ENCODE peak calls at places on chromosomes 16 and 17, in six cellular contexts. N, R, P, X, T and L are unnamed samples.

GRCh38 chr17:18240449-18240848 is 15.0 kb downstream of the LLGL1 start:
- DNase-seq in R (no peak), X (no peak), N (no peak), P (no peak), T (no peak), L (no peak)

GRCh38 chr17:5031365-5032082 is 3.7 kb downstream of the SLC52A1 start:
- DNase-seq in X (peak; percentile 78), P (peak; percentile 86), N (peak; percentile 93), R (peak; percentile 90), T (peak; percentile 86), L (peak; percentile 91)

GRCh38 chr17:63881935-63882601 is at the start of gene GH2:
- DNase-seq in P (peak; percentile 53), X (peak; percentile 79), T (peak; percentile 62), N (peak; percentile 82), R (peak; percentile 58), L (peak; percentile 61)

GRCh38 chr16:57472665-57473060 is 10.2 kb downstream of the POLR2C start:
- DNase-seq in T (no peak), N (peak; percentile 55), R (no peak), P (no peak), X (no peak), L (no peak)

GRCh38 chr17:65449495-65449894 is 112.0 kb downstream of the AXIN2 start:
- DNase-seq in R (peak; percentile 35), X (no peak), N (no peak), P (no peak), T (no peak), L (no peak)

GRCh38 chr16:86676216-86676800 is 98.0 kb downstream of the FOXL1 start:
- DNase-seq in X (peak; percentile 57), P (no peak), N (no peak), R (no peak), T (peak; percentile 92), L (no peak)

GRCh38 chr17:32586666-32587065 is 99.9 kb downstream of the CDK5R1 start:
- DNase-seq in R (no peak), N (no peak), P (no peak), T (peak; percentile 83), X (peak; percentile 8), L (no peak)

GRCh38 chr16:85152414-85153030 is 40.2 kb upstream of the CIBAR2 start:
- DNase-seq in X (no peak), R (no peak), T (no peak), N (no peak), P (no peak), L (no peak)

GRCh38 chr16:55563797-55564196 is 2.7 kb upstream of the CAPNS2 start:
- DNase-seq in N (no peak), P (no peak), R (no peak), X (no peak), T (peak; percentile 17), L (no peak)

GRCh38 chr17:38747385-38748328 is 479 bp downstream of the PCGF2 start:
- DNase-seq in R (peak; percentile 80), N (peak; percentile 55), T (peak; percentile 57), P (no peak), X (no peak), L (peak; percentile 70)

GRCh38 chr16:7614022-7614795 is 281.6 kb downstream of the RBFOX1 start:
- DNase-seq in P (no peak), N (no peak), X (no peak), R (no peak), T (no peak), L (no peak)

GRCh38 chr16:55495616-55496289 is 13.1 kb upstream of the LPCAT2 start:
- DNase-seq in X (no peak), N (peak; percentile 43), P (no peak), R (no peak), T (peak; percentile 92), L (no peak)

GRCh38 chr16:50858376-50858775 is 116.5 kb downstream of the CYLD start:
- DNase-seq in N (no peak), P (no peak), T (no peak), R (no peak), X (no peak), L (no peak)

GRCh38 chr17:13154403-13154802 is 136.6 kb upstream of the ELAC2 start:
- DNase-seq in R (no peak), T (peak; percentile 60), N (no peak), X (no peak), P (no peak), L (no peak)

GRCh38 chr17:39237586-39237985 is 11.8 kb upstream of the STAC2 start:
- DNase-seq in T (no peak), X (no peak), N (no peak), R (no peak), P (no peak), L (no peak)

GRCh38 chr17:77449908-77450741 is 309.4 kb downstream of the SEC14L1 start:
- DNase-seq in N (peak; percentile 62), P (no peak), R (peak; percentile 89), X (peak; percentile 25), T (peak; percentile 78), L (peak; percentile 58)

GRCh38 chr16:31090540-31090939 is 1.8 kb upstream of the PRSS53 start:
- DNase-seq in X (no peak), P (no peak), R (no peak), N (no peak), T (peak; percentile 84), L (no peak)

GRCh38 chr17:5819396-5819795 is 235.1 kb upstream of the NLRP1 start:
- DNase-seq in X (no peak), P (no peak), R (no peak), T (no peak), N (no peak), L (no peak)

GRCh38 chr17:68820476-68820824 is 134.7 kb downstream of the ABCA8 start:
- DNase-seq in T (no peak), N (no peak), R (no peak), X (no peak), P (no peak), L (no peak)

GRCh38 chr17:75749545-75750389 is 15.2 kb downstream of the GALK1 start:
- DNase-seq in X (peak; percentile 79), T (peak; percentile 89), P (peak; percentile 75), N (peak; percentile 94), R (peak; percentile 89), L (peak; percentile 92)

GRCh38 chr17:42475121-42475520 is 16.4 kb downstream of the ATP6V0A1 start:
- DNase-seq in T (no peak), X (no peak), N (no peak), R (no peak), P (peak; percentile 29), L (no peak)

DNA sequence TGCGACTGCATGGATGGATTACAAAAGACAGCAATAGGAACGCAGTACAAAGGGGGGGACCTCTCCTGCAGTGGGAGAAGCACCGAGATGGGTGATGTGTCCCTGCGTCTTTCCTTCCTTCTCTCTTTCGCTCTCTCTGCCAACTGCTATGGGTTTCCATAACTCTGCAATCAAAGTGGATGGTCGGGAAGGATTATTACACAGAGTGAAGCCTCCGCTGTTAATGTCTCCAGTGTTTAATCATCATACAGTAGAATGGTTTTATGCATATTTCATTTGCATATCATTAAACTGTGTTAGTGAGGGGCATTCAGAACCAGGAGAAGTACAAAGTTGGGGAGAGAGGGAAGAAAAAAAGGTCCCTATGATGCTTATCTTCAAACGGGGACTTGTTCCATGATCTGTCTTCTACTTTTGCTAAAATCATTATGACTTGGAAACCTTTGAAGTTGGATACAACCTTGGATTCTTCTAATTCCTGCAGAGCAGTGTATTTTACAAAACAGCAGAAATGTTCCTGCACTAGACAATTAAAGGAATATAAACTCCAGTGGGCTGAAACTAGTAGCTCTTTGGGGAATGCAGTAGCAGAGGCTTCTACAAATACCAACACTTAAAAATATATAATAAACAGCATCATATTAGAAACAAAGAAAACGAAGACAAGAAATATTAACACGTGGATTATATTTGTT is 256.0 kb upstream of the PMFBP1 start:
- DNase-seq in N (no peak), T (no peak), P (no peak), X (no peak), R (no peak), L (no peak)
- TF ChIP-seq EZH2phosphoT487 in N (no peak), T (no peak), P (no peak), X (no peak), R (no peak), L (no peak)

DNA sequence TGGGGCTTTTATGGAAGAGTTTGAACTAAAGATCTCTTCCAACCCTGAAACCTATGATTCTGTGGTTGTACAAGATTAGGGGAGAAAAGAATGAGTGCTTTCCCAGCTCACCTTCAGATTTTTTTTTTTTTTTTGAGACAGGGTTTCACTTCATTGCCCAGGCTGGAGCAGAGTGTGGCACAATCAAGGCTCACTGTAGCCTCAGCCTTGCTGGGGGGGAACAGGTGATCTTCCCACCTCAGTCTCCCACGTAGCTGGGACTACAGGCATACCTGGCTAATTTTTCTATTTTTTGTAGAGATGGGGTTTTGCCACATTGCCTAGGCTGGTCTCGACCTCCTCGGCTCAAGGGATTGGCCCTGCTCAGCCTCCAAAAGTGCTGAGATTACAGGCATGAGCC is 21.8 kb upstream of the ITGB3 start:
- DNase-seq in R (no peak), N (no peak), T (no peak), X (no peak), P (no peak), L (no peak)
- H3K4me2 ChIP-seq in R (no peak overlapping the region), N (no peak overlapping the region), T (no peak overlapping the region), X (no peak overlapping the region), P (no peak overlapping the region), L (peak overlapping the region; percentile 75)

GRCh38 chr17:81334419-81334896 is 39.4 kb upstream of the SLC38A10 start:
- DNase-seq in T (no peak), N (no peak), R (no peak), P (no peak), X (no peak), L (no peak)
- H3K27ac ChIP-seq in T (no peak overlapping the region), N (no peak overlapping the region), R (no peak overlapping the region), P (no peak overlapping the region), X (no peak overlapping the region), L (no peak overlapping the region)

DNA sequence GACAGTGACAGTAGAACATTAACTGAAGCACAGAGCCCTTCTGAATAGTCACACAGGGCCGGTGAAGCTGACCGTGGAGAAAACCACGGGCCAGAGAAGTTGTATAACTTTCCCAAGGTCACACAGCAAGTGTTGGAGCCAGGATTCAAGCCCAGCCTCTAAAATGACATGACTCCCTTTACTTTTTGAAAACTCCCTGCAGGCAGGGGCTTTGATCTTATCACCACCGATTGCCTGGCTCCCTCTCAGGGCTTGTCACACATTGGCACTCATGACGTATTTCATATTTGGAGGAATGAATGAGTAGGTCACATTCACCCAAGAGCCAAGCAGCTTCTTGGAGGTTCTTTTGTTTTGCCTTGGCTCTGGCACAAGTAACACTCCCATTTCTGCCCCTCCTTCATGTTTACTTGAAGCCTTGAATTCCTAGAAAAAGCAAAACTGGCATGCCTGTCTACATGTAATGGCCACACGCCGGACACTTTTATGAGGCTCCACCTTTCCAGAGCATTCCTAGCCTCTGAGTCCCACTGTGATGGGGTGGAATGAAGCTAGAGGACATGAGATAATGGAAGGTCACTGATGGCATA is 13.3 kb upstream of the RBBP6 start:
- DNase-seq in X (peak; percentile 96), R (no peak), P (no peak), N (no peak), T (peak; percentile 82), L (no peak)
- TF ChIP-seq EZH2phosphoT487 in X (no peak), R (no peak), P (no peak), N (no peak), T (no peak), L (no peak)

DNA sequence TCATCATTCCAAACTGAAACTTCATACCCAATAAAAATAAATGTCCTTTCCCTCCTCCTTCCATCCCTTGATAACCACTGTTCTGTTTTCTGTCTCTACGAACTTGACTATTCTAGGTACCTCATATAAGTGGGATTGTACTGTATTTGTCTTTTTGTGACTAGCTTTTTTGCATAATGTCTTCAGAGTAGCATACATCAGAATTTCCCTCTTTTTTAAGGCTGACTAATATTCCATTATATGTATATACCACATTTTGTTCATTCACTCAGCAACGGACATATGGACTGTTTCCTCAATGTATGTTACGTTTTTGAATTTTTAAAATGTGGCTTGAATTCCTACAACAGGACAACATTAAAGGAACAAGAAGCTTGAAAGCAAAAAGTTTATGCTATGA is 1.5 kb upstream of the NUFIP2 start:
- DNase-seq in N (no peak), P (no peak), T (no peak), X (no peak), R (no peak), L (no peak)
- H3K4me2 ChIP-seq in N (no peak overlapping the region), P (peak overlapping the region; percentile 85), T (no peak overlapping the region), X (no peak overlapping the region), R (no peak overlapping the region), L (peak overlapping the region; percentile 86)